ENCODE peak calls at places on chromosome 11, in four cellular contexts. W is H1, C is GM12878, U is K562. P is an unnamed sample.

GRCh38 chr11:33211588-33211987 is 45.6 kb upstream of the HIPK3 start:
- DNase-seq in W (no peak), C (no peak), U (no peak), P (no peak)

GRCh38 chr11:127610787-127611186 is 610.2 kb upstream of the KIRREL3 start:
- DNase-seq in W (no peak), C (no peak), U (no peak), P (no peak)

GRCh38 chr11:57458410-57459111 is 1.8 kb upstream of the RTN4RL2 start:
- DNase-seq in W (peak; percentile 92), C (no peak), U (peak; percentile 71), P (no peak)

GRCh38 chr11:77212314-77213007 is 84.4 kb downstream of the MYO7A start:
- DNase-seq in W (no peak), C (no peak), U (no peak), P (no peak)

GRCh38 chr11:113351061-113351460 is 36.5 kb upstream of the ANKK1 start:
- DNase-seq in W (no peak), C (no peak), U (no peak), P (no peak)

GRCh38 chr11:16776716-16777115 is 38.3 kb downstream of the C11orf58 start:
- DNase-seq in W (no peak), C (no peak), U (no peak), P (no peak)

GRCh38 chr11:47050284-47050683 is 113.7 kb downstream of the CSTPP1 start:
- DNase-seq in W (no peak), C (no peak), U (no peak), P (no peak)

GRCh38 chr11:71428861-71429435 is 19.2 kb downstream of the DHCR7 start:
- DNase-seq in W (no peak), C (no peak), U (no peak), P (no peak)

GRCh38 chr11:111944139-111944538 is 7.0 kb downstream of the DIXDC1 start:
- DNase-seq in W (no peak), C (no peak), U (no peak), P (no peak)

GRCh38 chr11:2447951-2448650 is 3.3 kb downstream of the KCNQ1 start:
- DNase-seq in W (no peak), C (no peak), U (no peak), P (no peak)

GRCh38 chr11:125229006-125229405 is 64.5 kb downstream of the PKNOX2 start:
- DNase-seq in W (no peak), C (no peak), U (no peak), P (no peak)

GRCh38 chr11:62980133-62980760 is 4.5 kb downstream of the SLC22A6 start:
- DNase-seq in W (no peak), C (no peak), U (no peak), P (no peak)

GRCh38 chr11:118607401-118608267 is at the start of gene PHLDB1:
- DNase-seq in W (peak; percentile 77), C (no peak), U (peak; percentile 85), P (no peak)

GRCh38 chr11:7167976-7168740 is 79.4 kb downstream of the RBMXL2 start:
- DNase-seq in W (no peak), C (no peak), U (no peak), P (no peak)

GRCh38 chr11:67404515-67405195 is 772 bp downstream of the TBC1D10C start:
- DNase-seq in W (no peak), C (no peak), U (peak; percentile 12), P (no peak)

GRCh38 chr11:121983901-121984300 is 132.1 kb downstream of the BLID start:
- DNase-seq in W (no peak), C (no peak), U (no peak), P (no peak)

GRCh38 chr11:134527382-134528243 is 115.6 kb upstream of the B3GAT1 start:
- DNase-seq in W (peak; percentile 52), C (no peak), U (no peak), P (no peak)

GRCh38 chr11:122123258-122123929 is 7.4 kb upstream of the BLID start:
- DNase-seq in W (no peak), C (no peak), U (no peak), P (no peak)

GRCh38 chr11:19453893-19454292 is 213.1 kb upstream of the E2F8 start:
- DNase-seq in W (no peak), C (no peak), U (no peak), P (no peak)

GRCh38 chr11:75014129-75014528 is 25.4 kb downstream of the NEU3 start:
- DNase-seq in W (no peak), C (no peak), U (no peak), P (no peak)

GRCh38 chr11:22337571-22338464 is at the start of gene SLC17A6:
- DNase-seq in W (peak; percentile 77), C (no peak), U (no peak), P (no peak)

GRCh38 chr11:103870821-103871309 is 165.6 kb upstream of the DDI1 start:
- DNase-seq in W (no peak), C (no peak), U (no peak), P (no peak)

GRCh38 chr11:83037877-83038276 is 33.8 kb downstream of the RAB30 start:
- DNase-seq in W (no peak), C (no peak), U (no peak), P (no peak)

GRCh38 chr11:56852131-56852530 is 103.6 kb upstream of the OR9G4 start:
- DNase-seq in W (no peak), C (no peak), U (no peak), P (no peak)

GRCh38 chr11:57417056-57417455 is 9.9 kb downstream of the SLC43A3 start:
- DNase-seq in W (no peak), C (no peak), U (no peak), P (no peak)

DNA sequence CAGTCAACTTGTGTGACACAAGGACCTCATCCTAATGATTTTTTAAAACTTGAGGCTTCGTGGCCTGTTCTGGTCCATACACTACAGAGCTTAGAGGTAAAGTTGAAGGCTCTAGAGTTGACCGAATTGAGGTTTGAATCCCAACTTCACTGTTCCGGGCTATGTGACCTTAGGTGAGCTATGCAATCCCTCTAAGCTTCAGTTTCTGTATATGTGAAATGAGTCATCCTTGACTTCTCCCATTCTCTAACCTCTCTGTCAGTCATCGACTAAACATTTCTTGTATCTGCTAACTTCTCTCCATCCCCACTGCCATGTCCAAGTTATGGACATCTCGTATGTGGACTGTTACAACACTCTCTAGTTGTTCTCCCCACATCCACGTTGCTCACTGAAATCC is 178.2 kb upstream of the TMEM45B start:
- DNase-seq in W (no peak), C (no peak), U (no peak), P (no peak)
- TF ChIP-seq EGR1 in W (no peak), C (no peak), U (no peak), P (no peak)

GRCh38 chr11:65212226-65212801 is 30.6 kb downstream of the CAPN1 start:
- DNase-seq in W (no peak), C (no peak), U (peak; percentile 38), P (no peak)
- TF ChIP-seq EGR1 in W (no peak), C (no peak), U (no peak), P (no peak)

GRCh38 chr11:116890193-116890592 is 52.8 kb upstream of the APOA1 start:
- DNase-seq in W (no peak), C (peak; percentile 26), U (no peak), P (no peak)

GRCh38 chr11:116888884-116889549 is 51.6 kb upstream of the APOA1 start:
- DNase-seq in W (no peak), C (peak; percentile 4), U (no peak), P (no peak)

GRCh38 chr11:116882386-116882785 is 45.0 kb upstream of the APOA1 start:
- DNase-seq in W (no peak), C (no peak), U (no peak), P (peak; percentile 13)

GRCh38 chr11:116887909-116888556 is 50.6 kb upstream of the APOA1 start:
- DNase-seq in W (no peak), C (no peak), U (no peak), P (no peak)

GRCh38 chr11:116885951-116886629 is 48.7 kb upstream of the APOA1 start:
- DNase-seq in W (no peak), C (no peak), U (no peak), P (no peak)
- TF ChIP-seq EGR1 in W (no peak), C (no peak), U (no peak), P (no peak)

GRCh38 chr11:64878223-64878493 is 263 bp downstream of the EHD1 start:
- DNase-seq in W (no peak), C (no peak), U (no peak), P (no peak)
- TF ChIP-seq EGR1 in W (no peak), C (no peak), U (no peak), P (no peak)

DNA sequence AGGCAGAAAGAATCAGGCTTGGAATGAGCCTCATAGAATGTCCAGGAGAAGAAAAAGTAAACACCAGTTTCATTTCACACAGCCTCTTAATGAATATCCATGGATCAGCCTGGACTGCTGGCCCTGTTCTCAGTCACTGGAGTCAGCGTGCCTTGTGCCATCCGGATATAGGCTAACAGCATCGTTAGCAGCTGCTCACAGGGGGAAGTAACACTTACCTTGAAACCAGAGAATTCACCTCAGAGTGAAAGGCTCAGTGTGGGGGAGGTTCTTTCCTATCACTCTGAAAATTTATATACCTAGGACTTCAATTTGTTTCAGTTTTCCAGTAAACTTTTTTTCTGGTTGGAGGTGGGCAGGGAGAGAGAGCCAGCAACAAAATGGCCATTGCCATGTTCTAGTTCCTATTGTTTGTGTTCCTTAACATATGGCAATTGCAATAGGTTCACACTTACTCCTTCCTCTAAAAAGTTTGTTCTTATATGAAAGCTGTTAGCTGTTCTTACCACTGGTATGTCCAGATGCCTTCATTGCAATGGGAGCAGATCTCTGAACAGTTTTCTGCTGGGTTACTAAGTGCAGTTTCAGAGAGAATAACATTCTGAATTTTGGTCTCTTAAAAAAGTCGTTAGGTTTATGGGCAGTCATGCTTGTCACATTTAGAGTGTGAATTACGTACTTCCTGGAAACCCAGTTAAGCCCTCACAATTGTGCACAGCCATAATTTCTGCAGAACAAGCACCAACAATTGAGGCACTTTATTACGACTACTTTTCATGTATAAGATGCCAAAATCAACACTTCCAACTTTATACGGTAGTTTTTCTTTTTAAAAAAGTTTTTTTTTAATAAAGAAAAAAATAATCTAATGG is 247.7 kb downstream of the CADM1 start:
- DNase-seq in W (no peak), C (peak; percentile 21), U (no peak), P (no peak)
- TF ChIP-seq EGR1 in W (no peak), C (no peak), U (no peak), P (no peak)

GRCh38 chr11:120532082-120532481 is 20.5 kb downstream of the GRIK4 start:
- DNase-seq in W (no peak), C (no peak), U (no peak), P (no peak)

GRCh38 chr11:120526241-120526640 is 14.7 kb downstream of the GRIK4 start:
- DNase-seq in W (no peak), C (no peak), U (no peak), P (no peak)

GRCh38 chr11:120527111-120527748 is 15.7 kb downstream of the GRIK4 start:
- DNase-seq in W (peak; percentile 87), C (no peak), U (no peak), P (no peak)

GRCh38 chr11:120528749-120529148 is 17.2 kb downstream of the GRIK4 start:
- DNase-seq in W (no peak), C (no peak), U (no peak), P (no peak)

GRCh38 chr11:120529214-120529613 is 17.7 kb downstream of the GRIK4 start:
- DNase-seq in W (no peak), C (no peak), U (no peak), P (no peak)
- TF ChIP-seq EGR1 in W (no peak), C (no peak), U (no peak), P (no peak)

P was measured in HCT116.